ENCODE peak calls at places on chromosomes 2 and 18, in eight cellular contexts. T is mammary epithelial cell, C is neural progenitor cell, Z is stomach, U is tibial nerve, N is esophagus squamous epithelium, M is heart left ventricle, B is AG04450. Q is an unnamed sample. For H3K27me3, the result is how much of the 10 kb centered on the place peaks cover.

GRCh38 chr2:133936096-133936495 is 317.8 kb upstream of the MGAT5 start:
- DNase-seq in U (no peak), B (no peak), N (no peak), C (no peak), M (no peak), Z (no peak), T (no peak), Q (no peak)

GRCh38 chr18:36711014-36711725 is 117.6 kb downstream of the TPGS2 start:
- DNase-seq in C (no peak), U (no peak), B (no peak), M (no peak), Z (no peak), T (no peak), N (no peak), Q (no peak)

GRCh38 chr2:143730155-143730949 is 601.1 kb downstream of the ARHGAP15 start:
- DNase-seq in M (no peak), T (peak), N (no peak), B (no peak), Z (no peak), U (no peak), C (no peak), Q (no peak)

GRCh38 chr2:11411244-11411643 is 54.7 kb downstream of the E2F6 start:
- DNase-seq in C (no peak), N (no peak), U (no peak), T (no peak), Z (no peak), B (no peak), M (no peak), Q (no peak)

GRCh38 chr2:235958631-235959395 is 209.4 kb downstream of the GBX2 start:
- DNase-seq in B (no peak), N (no peak), C (no peak), Z (no peak), M (no peak), U (no peak), T (no peak), Q (no peak)

GRCh38 chr2:181784556-181784955 is 104.2 kb upstream of the NEUROD1 start:
- DNase-seq in B (no peak), U (no peak), C (no peak), M (no peak), Z (no peak), N (no peak), T (peak), Q (no peak)

GRCh38 chr2:183552716-183553115 is 428.5 kb downstream of the NUP35 start:
- DNase-seq in T (no peak), U (no peak), Z (no peak), C (no peak), M (no peak), B (no peak), N (no peak), Q (no peak)

GRCh38 chr2:212945526-212945925 is 205.9 kb downstream of the IKZF2 start:
- DNase-seq in Z (no peak), U (no peak), M (no peak), C (no peak), B (no peak), T (no peak), N (no peak), Q (no peak)

GRCh38 chr2:113137827-113138226 is 10.4 kb downstream of the IL1RN start:
- DNase-seq in M (no peak), N (no peak), Z (no peak), U (no peak), T (no peak), C (no peak), B (no peak), Q (no peak)

GRCh38 chr2:161420406-161421025 is 4.4 kb downstream of the TBR1 start:
- DNase-seq in M (no peak), Z (no peak), U (no peak), N (no peak), B (no peak), T (no peak), C (peak), Q (no peak)

GRCh38 chr2:161417428-161418274 is 1.6 kb downstream of the TBR1 start:
- DNase-seq in B (no peak), U (no peak), N (no peak), T (no peak), M (no peak), C (peak), Z (no peak), Q (no peak)

GRCh38 chr2:161418275-161418714 is 2.2 kb downstream of the TBR1 start:
- DNase-seq in M (no peak), N (no peak), C (no peak), U (no peak), T (no peak), Z (no peak), B (no peak), Q (no peak)

GRCh38 chr2:161419338-161419965 is 3.4 kb downstream of the TBR1 start:
- DNase-seq in N (no peak), Z (no peak), T (no peak), B (no peak), C (no peak), U (no peak), M (no peak), Q (no peak)

DNA sequence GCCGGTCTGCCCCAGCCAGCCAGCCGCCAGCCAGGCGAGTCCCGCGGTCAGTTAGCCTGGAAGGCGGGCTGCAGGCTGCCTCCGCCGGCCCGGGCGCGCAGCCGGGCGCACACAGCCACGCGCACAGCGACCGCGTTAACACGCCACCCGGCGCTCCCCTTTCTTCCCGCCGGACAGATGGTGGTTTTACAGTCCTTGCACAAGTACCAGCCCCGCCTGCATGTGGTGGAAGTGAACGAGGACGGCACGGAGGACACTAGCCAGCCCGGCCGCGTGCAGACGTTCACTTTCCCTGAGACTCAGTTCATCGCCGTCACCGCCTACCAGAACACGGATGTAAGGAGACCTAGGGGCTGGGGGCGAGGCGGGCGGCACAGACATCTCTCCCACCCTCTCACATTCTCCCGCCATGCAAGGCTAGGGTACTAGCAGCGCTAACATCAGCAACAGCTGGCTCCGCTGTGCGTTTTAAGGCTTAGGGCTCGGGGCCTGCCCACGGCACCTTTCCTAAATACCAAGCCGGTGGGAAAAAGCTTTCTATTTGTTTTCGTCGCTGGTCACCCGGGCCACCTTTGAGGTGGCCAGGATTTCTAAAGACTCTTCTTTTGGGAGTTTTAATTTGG is 2.7 kb downstream of the TBR1 start:
- DNase-seq in T (no peak), M (no peak), C (peak), Z (no peak), N (no peak), B (no peak), U (no peak), Q (no peak)
- H3K4me3 ChIP-seq in T (no peak), M (no peak), C (peak), Z (no peak), N (peak), B (peak), U (no peak), Q (no peak)

DNA sequence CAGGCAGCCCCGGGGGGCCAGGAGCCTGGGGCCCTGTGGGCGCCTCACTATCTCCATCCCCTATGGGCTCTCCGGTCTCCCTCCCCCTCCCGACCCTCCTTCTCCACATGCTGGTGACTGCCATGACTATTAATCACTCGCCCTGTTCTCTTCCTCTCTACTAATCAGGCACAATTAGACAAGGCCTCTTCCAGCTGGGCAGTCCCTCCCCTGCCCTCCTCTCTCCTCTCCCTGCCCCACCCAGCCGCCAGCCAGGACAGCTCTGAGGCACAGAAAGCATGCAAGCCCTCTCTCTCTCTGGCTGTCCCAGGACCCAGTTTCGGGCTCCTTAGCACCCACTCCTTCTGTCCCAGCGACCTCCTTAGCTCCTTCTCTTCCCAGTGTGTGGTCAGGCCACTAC is 5.8 kb downstream of the ASIC4 start:
- DNase-seq in N (no peak), B (no peak), M (no peak), T (no peak), U (no peak), Z (no peak), C (no peak), Q (no peak)
- H3K27me3 ChIP-seq in N (under half), B (under half), M (under half), T (under half), U (under half), Z (under half), C (under half), Q (under half)

GRCh38 chr18:72697706-72698105 is 153.6 kb upstream of the CBLN2 start:
- DNase-seq in U (no peak), C (no peak), Z (no peak), N (no peak), M (no peak), B (no peak), T (no peak), Q (no peak)

GRCh38 chr18:72704202-72704601 is 160.1 kb upstream of the CBLN2 start:
- DNase-seq in M (no peak), U (no peak), T (no peak), C (no peak), N (no peak), Z (no peak), B (no peak), Q (no peak)

DNA sequence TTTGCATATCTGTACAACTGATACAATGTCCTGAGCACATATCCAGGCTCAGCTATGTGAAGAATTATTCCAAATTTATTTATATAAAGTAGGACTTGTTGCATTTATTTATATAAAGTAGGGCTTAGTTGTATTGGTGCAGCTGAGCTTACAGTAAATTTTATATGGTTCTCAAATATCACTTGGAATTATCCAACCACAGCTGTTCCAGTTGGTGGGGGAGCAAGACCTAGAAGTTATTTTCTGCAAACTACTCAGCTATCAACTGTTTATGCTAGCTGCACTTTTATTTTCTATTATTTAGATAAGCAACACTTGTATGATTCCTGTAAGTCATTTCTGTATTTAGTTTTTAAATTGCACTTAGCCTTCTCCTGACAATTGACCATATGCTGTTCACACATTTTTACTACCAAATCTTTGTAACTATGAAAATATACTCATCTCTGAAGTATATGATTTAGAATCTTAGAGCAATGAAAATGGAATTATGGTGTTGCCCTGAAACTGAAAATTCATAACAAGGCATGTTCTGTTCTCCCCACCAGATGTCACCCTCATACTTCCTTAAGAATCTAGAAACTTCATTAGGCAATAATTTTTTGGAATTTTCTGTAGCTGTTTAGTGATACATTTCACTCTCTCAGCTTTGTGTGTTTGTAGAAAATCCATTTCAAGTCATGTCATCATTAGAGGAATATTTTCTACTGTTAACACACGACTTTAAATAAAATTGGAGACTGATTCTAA is 157.0 kb upstream of the CBLN2 start:
- DNase-seq in Z (no peak), N (no peak), B (no peak), C (no peak), M (no peak), U (no peak), T (peak), Q (no peak)
- TF ChIP-seq CTCF in Z (no peak), N (no peak), B (peak), C (peak), M (peak), U (peak), T (peak), Q (peak)

GRCh38 chr18:43875496-43875895 is 598.2 kb upstream of the SYT4 start:
- DNase-seq in Z (no peak), M (no peak), T (no peak), C (no peak), N (no peak), B (no peak), U (no peak), Q (no peak)

GRCh38 chr18:43877922-43878321 is 600.6 kb upstream of the SYT4 start:
- DNase-seq in T (no peak), Z (no peak), N (no peak), B (no peak), U (no peak), C (no peak), M (no peak), Q (no peak)

GRCh38 chr18:43882358-43882757 is 605.1 kb upstream of the SYT4 start:
- DNase-seq in U (no peak), C (no peak), Z (no peak), B (no peak), M (peak), N (no peak), T (no peak), Q (no peak)

GRCh38 chr18:43876286-43877082 is 599.2 kb upstream of the SYT4 start:
- DNase-seq in N (no peak), U (no peak), C (no peak), B (no peak), T (no peak), M (no peak), Z (no peak), Q (no peak)

DNA sequence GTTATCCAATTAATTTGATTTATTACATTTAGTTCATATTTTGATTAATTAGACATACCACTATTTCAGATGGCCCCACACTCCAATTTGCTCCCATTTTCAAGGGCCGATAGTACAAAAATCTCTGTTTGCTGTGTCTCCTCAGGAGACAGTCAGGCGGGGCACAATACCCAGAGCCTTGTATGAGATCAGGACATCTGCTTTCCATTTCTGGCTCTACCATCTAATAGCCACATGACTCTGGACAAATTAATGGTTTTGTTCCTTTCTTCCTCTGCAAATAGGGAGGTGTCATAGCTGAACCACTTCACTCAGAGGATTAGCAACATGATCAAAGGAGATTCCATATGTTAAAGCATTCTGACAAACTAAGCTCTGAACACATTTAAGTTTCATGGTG is 602.1 kb upstream of the SYT4 start:
- DNase-seq in T (no peak), M (no peak), C (no peak), N (no peak), U (no peak), Z (no peak), B (no peak), Q (no peak)
- H3K4me3 ChIP-seq in T (no peak), M (no peak), C (no peak), N (no peak), U (no peak), Z (no peak), B (no peak), Q (no peak)

GRCh38 chr18:1928711-1929110 is 642.6 kb downstream of the METTL4 start:
- DNase-seq in T (no peak), C (no peak), N (no peak), B (no peak), Z (no peak), M (no peak), U (no peak), Q (no peak)

GRCh38 chr18:1929720-1930119 is 641.6 kb downstream of the METTL4 start:
- DNase-seq in C (no peak), U (no peak), N (no peak), B (no peak), T (no peak), M (no peak), Z (no peak), Q (no peak)

GRCh38 chr18:1930291-1931270 is 640.7 kb downstream of the METTL4 start:
- DNase-seq in C (no peak), T (no peak), M (no peak), Z (no peak), B (no peak), U (no peak), N (no peak), Q (no peak)
- H3K27me3 ChIP-seq in C (under half), T (under half), M (under half), Z (under half), B (under half), U (under half), N (under half), Q (under half)

DNA sequence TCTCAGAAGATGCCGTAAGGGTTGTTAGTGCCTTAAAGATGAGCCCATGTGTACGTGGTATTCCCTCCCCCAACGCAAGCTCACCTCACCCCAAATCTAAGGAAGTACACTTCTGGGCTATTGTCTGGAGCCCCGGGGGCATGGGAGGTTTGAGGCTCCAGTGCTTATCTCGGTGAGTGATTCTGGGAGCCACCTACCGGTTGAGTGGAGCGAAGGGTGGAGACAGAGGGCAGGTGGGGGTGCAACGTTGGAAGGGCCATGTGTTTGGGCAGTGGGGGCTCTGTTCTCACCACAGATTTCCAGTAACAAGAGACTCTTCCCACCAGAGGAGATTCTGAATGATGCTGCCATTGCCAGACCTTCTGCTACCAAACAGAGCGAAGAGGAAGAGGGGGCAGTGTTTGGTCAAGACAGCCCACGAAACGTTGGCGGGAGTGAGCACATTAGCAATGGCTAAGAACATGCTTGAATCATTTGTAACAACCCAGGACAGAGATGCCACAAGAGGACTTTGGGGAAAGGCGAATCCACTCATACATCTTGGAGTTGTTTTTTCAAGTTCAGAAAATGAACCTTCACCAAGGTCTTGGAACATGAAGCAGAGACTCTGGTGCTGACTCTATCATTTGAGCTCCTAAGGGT is 38.7 kb downstream of the TWIST2 start:
- DNase-seq in T (no peak), C (no peak), Z (no peak), B (no peak), M (no peak), N (no peak), U (no peak), Q (no peak)
- TF ChIP-seq CTCF in T (no peak), C (no peak), Z (no peak), B (no peak), M (no peak), N (no peak), U (no peak), Q (peak)

GRCh38 chr2:189178007-189178406 is 1.6 kb downstream of the COL5A2 start:
- DNase-seq in N (no peak), M (no peak), T (peak), C (no peak), Z (no peak), U (no peak), B (no peak), Q (no peak)
- H3K4me3 ChIP-seq in N (peak), M (peak), T (peak), C (peak), Z (peak), U (peak), B (peak), Q (peak)

GRCh38 chr2:118856330-118856977 is 9.0 kb upstream of the EN1 start:
- DNase-seq in C (no peak), N (no peak), M (no peak), Z (no peak), T (no peak), U (no peak), B (no peak), Q (no peak)

GRCh38 chr2:118855451-118856279 is 8.2 kb upstream of the EN1 start:
- DNase-seq in M (peak), Z (peak), N (peak), U (peak), B (peak), C (peak), T (peak), Q (no peak)

GRCh38 chr2:118853647-118854367 is 6.4 kb upstream of the EN1 start:
- DNase-seq in N (no peak), U (no peak), T (no peak), B (no peak), Z (no peak), M (no peak), C (peak), Q (no peak)

GRCh38 chr2:118853129-118853640 is 5.7 kb upstream of the EN1 start:
- DNase-seq in U (no peak), N (no peak), T (no peak), Z (no peak), M (no peak), B (no peak), C (no peak), Q (no peak)

GRCh38 chr2:118854507-118855300 is 7.3 kb upstream of the EN1 start:
- DNase-seq in U (no peak), C (peak), T (no peak), Z (no peak), M (no peak), N (no peak), B (no peak), Q (no peak)
- H3K27me3 ChIP-seq in U (under half), C (half or more), T (half or more), Z (half or more), M (half or more), N (under half), B (half or more), Q (half or more)

GRCh38 chr2:137654046-137654445 is 310.2 kb upstream of the HNMT start:
- DNase-seq in M (no peak), B (no peak), C (no peak), N (no peak), U (no peak), Z (no peak), T (no peak), Q (no peak)

GRCh38 chr2:137658433-137658832 is 305.8 kb upstream of the HNMT start:
- DNase-seq in C (no peak), Z (no peak), N (no peak), U (no peak), T (no peak), M (no peak), B (no peak), Q (no peak)

GRCh38 chr2:137655812-137656211 is 308.5 kb upstream of the HNMT start:
- DNase-seq in U (no peak), Z (no peak), B (no peak), N (no peak), T (no peak), M (no peak), C (no peak), Q (no peak)

DNA sequence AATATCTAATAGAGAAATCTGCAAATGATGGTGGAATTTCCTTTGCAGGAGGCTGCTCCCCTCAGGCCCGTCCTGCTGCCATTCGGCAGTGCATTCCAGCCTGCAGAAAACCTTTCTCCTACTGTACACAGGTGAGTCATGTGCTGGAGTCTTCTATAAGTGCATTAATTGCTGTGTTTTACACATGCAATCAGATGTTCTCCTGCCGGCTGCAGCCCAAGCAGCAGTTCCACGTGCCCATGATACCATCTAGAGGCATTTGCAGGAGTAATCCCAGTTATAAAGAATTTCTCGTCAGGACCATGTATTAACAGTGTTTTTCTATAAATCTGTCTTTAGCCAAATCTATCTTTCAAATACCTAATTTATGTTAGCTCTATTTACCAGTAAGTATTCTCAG is 304.7 kb upstream of the HNMT start:
- DNase-seq in Z (no peak), B (no peak), T (peak), N (no peak), C (no peak), M (no peak), U (no peak), Q (no peak)
- TF ChIP-seq CTCF in Z (no peak), B (no peak), T (peak), N (no peak), C (peak), M (no peak), U (no peak), Q (peak)

Q was measured in BJ.